ENCODE peak calls at places on chromosomes 3 and 15, in five cellular contexts. X, H, B, Q and V are unnamed samples.

GRCh38 chr3:126269360-126269759 is 87.8 kb downstream of the KLF15 start:
- DNase-seq in X (no peak), H (no peak), B (no peak), Q (no peak), V (no peak)

GRCh38 chr3:55200916-55201315 is 273.1 kb upstream of the LRTM1 start:
- DNase-seq in X (no peak), H (no peak), B (no peak), Q (no peak), V (no peak)

GRCh38 chr3:50652709-50653108 is 22.0 kb upstream of the DOCK3 start:
- DNase-seq in X (peak; percentile 76), H (no peak), B (no peak), Q (no peak), V (no peak)

GRCh38 chr3:160180581-160181216 is 44.5 kb upstream of the C3orf80 start:
- DNase-seq in X (peak; percentile 46), H (no peak), B (no peak), Q (no peak), V (no peak)

GRCh38 chr3:141845407-141846049 is 30.9 kb upstream of the ATP1B3 start:
- DNase-seq in X (no peak), H (no peak), B (no peak), Q (no peak), V (no peak)

GRCh38 chr15:80452166-80452565 is 48.0 kb downstream of the ARNT2 start:
- DNase-seq in X (no peak), H (no peak), B (no peak), Q (no peak), V (no peak)

GRCh38 chr3:171776839-171777607 is 33.3 kb downstream of the PLD1 start:
- DNase-seq in X (peak; percentile 47), H (no peak), B (no peak), Q (no peak), V (no peak)

GRCh38 chr3:174767853-174768382 is 91.2 kb upstream of the NAALADL2 start:
- DNase-seq in X (peak; percentile 74), H (no peak), B (no peak), Q (no peak), V (no peak)

GRCh38 chr3:65548848-65549625 is 489.7 kb downstream of the MAGI1 start:
- DNase-seq in X (no peak), H (peak; percentile 38), B (peak; percentile 44), Q (no peak), V (peak; percentile 33)

GRCh38 chr15:36529296-36530011 is 50.0 kb upstream of the CDIN1 start:
- DNase-seq in X (no peak), H (no peak), B (no peak), Q (no peak), V (no peak)

GRCh38 chr3:142940472-142940871 is 23.0 kb downstream of the PAQR9 start:
- DNase-seq in X (no peak), H (no peak), B (no peak), Q (no peak), V (no peak)

GRCh38 chr3:134373278-134373941 is 837 bp downstream of the AMOTL2 start:
- DNase-seq in X (peak; percentile 82), H (peak; percentile 88), B (peak; percentile 94), Q (peak; percentile 89), V (peak; percentile 86)

GRCh38 chr15:82093774-82094211 is 48.0 kb upstream of the MEX3B start:
- DNase-seq in X (peak; percentile 80), H (no peak), B (no peak), Q (no peak), V (peak; percentile 92)

GRCh38 chr3:126537730-126538281 is 13.9 kb downstream of the CHST13 start:
- DNase-seq in X (no peak), H (peak; percentile 43), B (no peak), Q (no peak), V (peak; percentile 34)

GRCh38 chr3:167996514-167996913 is 99.2 kb downstream of the GOLIM4 start:
- DNase-seq in X (no peak), H (no peak), B (no peak), Q (no peak), V (no peak)

GRCh38 chr3:166471074-166471753 is 634.0 kb upstream of the BCHE start:
- DNase-seq in X (no peak), H (no peak), B (no peak), Q (no peak), V (no peak)

GRCh38 chr15:73873456-73873855 is at the start of gene TBC1D21:
- DNase-seq in X (no peak), H (no peak), B (no peak), Q (no peak), V (peak; percentile 37)

GRCh38 chr15:59976480-59976879 is 27.6 kb upstream of the FOXB1 start:
- DNase-seq in X (no peak), H (no peak), B (no peak), Q (no peak), V (no peak)

GRCh38 chr3:39639344-39640236 is 169.8 kb upstream of the MYRIP start:
- DNase-seq in X (peak; percentile 94), H (no peak), B (peak; percentile 14), Q (no peak), V (peak; percentile 66)

GRCh38 chr3:99751649-99752048 is 66.0 kb upstream of the CMSS1 start:
- DNase-seq in X (peak; percentile 86), H (no peak), B (no peak), Q (no peak), V (no peak)

GRCh38 chr3:165081183-165081582 is 2.9 kb upstream of the SI start:
- DNase-seq in X (no peak), H (no peak), B (no peak), Q (no peak), V (no peak)

GRCh38 chr3:152402698-152403456 is 134.1 kb downstream of the MBNL1 start:
- DNase-seq in X (peak; percentile 31), H (no peak), B (no peak), Q (no peak), V (no peak)

GRCh38 chr3:29333520-29333919 is 52.6 kb downstream of the RBMS3 start:
- DNase-seq in X (no peak), H (no peak), B (no peak), Q (no peak), V (no peak)
- H3K4me3 ChIP-seq in X (no peak overlapping the region), H (no peak overlapping the region), B (no peak overlapping the region), Q (no peak overlapping the region), V (no peak overlapping the region)

GRCh38 chr3:11606865-11607440 is 36.8 kb downstream of the VGLL4 start:
- DNase-seq in X (no peak), H (no peak), B (no peak), Q (no peak), V (no peak)
- H3K27ac ChIP-seq in X (no peak overlapping the region), H (no peak overlapping the region), B (no peak overlapping the region), Q (peak overlapping the region; percentile 60), V (peak overlapping the region; percentile 62)

DNA sequence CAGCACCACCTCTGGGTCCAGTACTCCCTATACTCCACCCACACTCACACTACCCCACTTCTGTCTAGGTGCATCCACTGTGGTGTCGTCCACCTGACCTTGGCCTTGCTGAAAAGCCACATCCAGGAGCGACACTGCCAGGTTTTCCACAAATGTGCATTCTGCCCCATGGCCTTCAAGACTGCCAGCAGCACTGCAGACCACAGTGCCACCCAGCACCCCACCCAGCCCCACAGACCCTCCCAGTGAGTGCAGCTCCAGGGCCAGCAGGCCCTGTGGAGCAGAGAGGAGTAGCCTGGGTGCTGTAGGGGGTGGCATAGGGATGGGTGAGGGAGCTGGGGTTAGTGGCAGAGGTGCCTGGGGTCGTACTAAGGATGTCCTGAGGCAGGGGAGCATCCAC is 19.4 kb upstream of the ALPK3 start:
- DNase-seq in X (no peak), H (no peak), B (no peak), Q (no peak), V (no peak)
- H3K36me3 ChIP-seq in X (peaks cover 30% of the 10 kb centered on the region), H (peaks cover 84% of the 10 kb centered on the region), B (peaks cover 87% of the 10 kb centered on the region), Q (peaks cover 3% of the 10 kb centered on the region), V (peaks cover 81% of the 10 kb centered on the region)

GRCh38 chr15:48177383-48177874 is 666 bp downstream of the MYEF2 start:
- DNase-seq in X (peak; percentile 42), H (no peak), B (no peak), Q (no peak), V (no peak)
- H3K4me3 ChIP-seq in X (peak overlapping the region; percentile 71), H (peak overlapping the region; percentile 67), B (peak overlapping the region; percentile 55), Q (peak overlapping the region; percentile 53), V (peak overlapping the region; percentile 94)

GRCh38 chr3:188219147-188219546 is 65.2 kb downstream of the LPP start:
- DNase-seq in X (no peak), H (no peak), B (no peak), Q (no peak), V (no peak)

GRCh38 chr3:188227442-188227841 is 73.5 kb downstream of the LPP start:
- DNase-seq in X (no peak), H (no peak), B (no peak), Q (no peak), V (no peak)

GRCh38 chr3:188220097-188220788 is 66.3 kb downstream of the LPP start:
- DNase-seq in X (no peak), H (no peak), B (no peak), Q (no peak), V (no peak)

GRCh38 chr3:188220988-188221818 is 67.2 kb downstream of the LPP start:
- DNase-seq in X (peak; percentile 31), H (no peak), B (no peak), Q (no peak), V (no peak)

GRCh38 chr3:188223936-188224335 is 70.0 kb downstream of the LPP start:
- DNase-seq in X (no peak), H (no peak), B (no peak), Q (no peak), V (no peak)
- H3K27ac ChIP-seq in X (no peak overlapping the region), H (peak overlapping the region; percentile 4), B (no peak overlapping the region), Q (peak overlapping the region; percentile 22), V (no peak overlapping the region)

DNA sequence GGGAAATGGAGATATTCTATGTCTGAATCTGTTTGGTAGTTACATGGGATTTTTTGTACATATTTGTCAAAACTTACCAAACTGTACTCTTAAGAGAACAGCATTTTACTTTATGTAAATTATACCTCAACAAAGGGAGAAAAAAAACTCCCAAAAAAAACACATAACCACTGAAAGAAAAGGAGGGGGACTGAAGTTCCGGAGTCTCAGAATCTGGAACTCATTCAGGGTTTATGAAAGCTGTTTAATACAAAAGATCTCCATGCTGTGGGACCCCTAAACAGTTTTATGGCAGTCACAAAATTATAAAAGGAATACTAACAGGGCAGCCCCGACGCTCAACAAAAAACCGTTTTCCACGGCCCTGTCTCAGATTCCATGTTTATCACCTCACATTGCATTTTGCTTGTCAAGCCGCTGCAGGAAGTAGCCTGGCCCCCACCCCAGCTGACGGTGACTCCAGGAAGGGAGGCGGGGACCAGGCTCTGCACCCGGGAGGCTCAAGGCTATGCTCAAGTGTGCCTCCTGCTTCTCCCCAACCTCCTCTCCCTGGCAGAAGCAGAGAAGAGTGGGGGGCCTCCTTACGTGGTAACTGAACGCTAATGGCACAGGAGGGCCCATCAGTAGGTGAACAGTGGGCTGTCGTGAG is 29.3 kb downstream of the RFT1 start:
- DNase-seq in X (no peak), H (no peak), B (no peak), Q (no peak), V (no peak)
- H3K36me3 ChIP-seq in X (peaks cover 32% of the 10 kb centered on the region), H (peaks cover 88% of the 10 kb centered on the region), B (peaks cover 81% of the 10 kb centered on the region), Q (no peaks in the 10 kb centered on the region), V (peaks cover 56% of the 10 kb centered on the region)